ENCODE peak calls at places on chromosomes 1 and 21, in four cellular contexts. One of them, this sample, is unnamed.

GRCh38 chr1:24641646-24642151 is 1.4 kb upstream of the SRRM1 start:
- DNase-seq in left ventricle myocardium inferior: peak; percentile 35
- DNase-seq in retinal pigment epithelial cell: no peak
- DNase-seq in anterior cingulate cortex: no peak
- DNase-seq in this sample: peak; percentile 60

GRCh38 chr1:84698151-84698651 is 7.9 kb upstream of the SSX2IP start:
- DNase-seq in anterior cingulate cortex: no peak
- DNase-seq in retinal pigment epithelial cell: no peak
- DNase-seq in left ventricle myocardium inferior: no peak
- DNase-seq in this sample: no peak

GRCh38 chr1:202282596-202283283 is 59.0 kb downstream of the UBE2T start:
- DNase-seq in retinal pigment epithelial cell: no peak
- DNase-seq in left ventricle myocardium inferior: no peak
- DNase-seq in anterior cingulate cortex: no peak
- DNase-seq in this sample: no peak

GRCh38 chr1:28266920-28267322 is 7.6 kb downstream of the SESN2 start:
- DNase-seq in anterior cingulate cortex: no peak
- DNase-seq in left ventricle myocardium inferior: no peak
- DNase-seq in retinal pigment epithelial cell: no peak
- DNase-seq in this sample: no peak

GRCh38 chr1:19450811-19451564 is 34.4 kb downstream of the CAPZB start:
- DNase-seq in retinal pigment epithelial cell: peak; percentile 73
- DNase-seq in anterior cingulate cortex: no peak
- DNase-seq in left ventricle myocardium inferior: no peak
- DNase-seq in this sample: no peak

GRCh38 chr1:150981805-150982712 is at the start of gene ANXA9:
- DNase-seq in left ventricle myocardium inferior: no peak
- DNase-seq in anterior cingulate cortex: no peak
- DNase-seq in retinal pigment epithelial cell: no peak
- DNase-seq in this sample: no peak

GRCh38 chr1:56921486-56921885 is 44.3 kb downstream of the C8B start:
- DNase-seq in left ventricle myocardium inferior: no peak
- DNase-seq in anterior cingulate cortex: no peak
- DNase-seq in retinal pigment epithelial cell: no peak
- DNase-seq in this sample: no peak

GRCh38 chr1:62613890-62614289 is 16.6 kb downstream of the ANGPTL3 start:
- DNase-seq in left ventricle myocardium inferior: no peak
- DNase-seq in anterior cingulate cortex: no peak
- DNase-seq in retinal pigment epithelial cell: no peak
- DNase-seq in this sample: no peak

GRCh38 chr1:39385067-39385988 is 106.1 kb upstream of the BMP8A start:
- DNase-seq in left ventricle myocardium inferior: no peak
- DNase-seq in retinal pigment epithelial cell: no peak
- DNase-seq in anterior cingulate cortex: no peak
- DNase-seq in this sample: no peak

GRCh38 chr1:66867501-66867900 is 57.2 kb downstream of the DNAI4 start:
- DNase-seq in anterior cingulate cortex: no peak
- DNase-seq in retinal pigment epithelial cell: no peak
- DNase-seq in left ventricle myocardium inferior: no peak
- DNase-seq in this sample: no peak

GRCh38 chr1:43135857-43136781 is 36.0 kb downstream of the EBNA1BP2 start:
- DNase-seq in anterior cingulate cortex: no peak
- DNase-seq in left ventricle myocardium inferior: no peak
- DNase-seq in retinal pigment epithelial cell: no peak
- DNase-seq in this sample: no peak

GRCh38 chr1:177306019-177306415 is 135.3 kb downstream of the BRINP2 start:
- DNase-seq in retinal pigment epithelial cell: no peak
- DNase-seq in anterior cingulate cortex: no peak
- DNase-seq in left ventricle myocardium inferior: no peak
- DNase-seq in this sample: no peak

GRCh38 chr1:187336769-187337168 is 508.0 kb downstream of the PLA2G4A start:
- DNase-seq in anterior cingulate cortex: no peak
- DNase-seq in left ventricle myocardium inferior: no peak
- DNase-seq in retinal pigment epithelial cell: no peak
- DNase-seq in this sample: no peak

GRCh38 chr1:153696741-153697140 is 18.3 kb downstream of the NPR1 start:
- DNase-seq in left ventricle myocardium inferior: no peak
- DNase-seq in anterior cingulate cortex: no peak
- DNase-seq in retinal pigment epithelial cell: no peak
- DNase-seq in this sample: no peak

GRCh38 chr1:96333522-96334235 is 387.9 kb upstream of the PTBP2 start:
- DNase-seq in retinal pigment epithelial cell: no peak
- DNase-seq in anterior cingulate cortex: no peak
- DNase-seq in left ventricle myocardium inferior: no peak
- DNase-seq in this sample: no peak

GRCh38 chr21:35719105-35719504 is 341.2 kb downstream of the SETD4 start:
- DNase-seq in left ventricle myocardium inferior: no peak
- DNase-seq in anterior cingulate cortex: no peak
- DNase-seq in retinal pigment epithelial cell: no peak
- DNase-seq in this sample: no peak

GRCh38 chr1:10862743-10863335 is 66.4 kb upstream of the CASZ1 start:
- DNase-seq in anterior cingulate cortex: no peak
- DNase-seq in left ventricle myocardium inferior: no peak
- DNase-seq in retinal pigment epithelial cell: no peak
- DNase-seq in this sample: no peak

GRCh38 chr1:225710804-225711203 is 57.9 kb upstream of the ENAH start:
- DNase-seq in anterior cingulate cortex: no peak
- DNase-seq in retinal pigment epithelial cell: no peak
- DNase-seq in left ventricle myocardium inferior: no peak
- DNase-seq in this sample: no peak

This sample was measured in stimulated activated naive B cell treated with anti-CD40 and anti-IgM and Interleukin-4, amounts not matched to agents 10 μg/mL and 1 μg/mL and 100 μg/mL, for 72 hours.